ENCODE peak calls at places on chromosomes 4 and X, in five cellular contexts. R, N, Q, O and T are unnamed samples.

GRCh38 chr4:173121044-173121685 is 47.4 kb upstream of the GALNT7 start:
- DNase-seq in O (no peak), Q (no peak), R (peak; percentile 37), N (peak; percentile 36), T (peak; percentile 9)

GRCh38 chrX:37854148-37854547 is 6.8 kb upstream of the DYNLT3 start:
- DNase-seq in N (no peak), Q (no peak), O (no peak), R (no peak), T (no peak)

GRCh38 chr4:7759221-7759620 is 180.4 kb downstream of the AFAP1 start:
- DNase-seq in Q (no peak), O (no peak), R (no peak), N (no peak), T (no peak)

GRCh38 chr4:183504930-183505555 is at the start of gene ING2:
- DNase-seq in N (no peak), R (peak; percentile 6), O (peak; percentile 74), Q (peak; percentile 54), T (no peak)

GRCh38 chrX:29872831-29873230 is 342.5 kb upstream of the MAGEB2 start:
- DNase-seq in O (no peak), R (no peak), Q (no peak), N (no peak), T (no peak)

GRCh38 chr4:157980158-157980557 is 192.7 kb downstream of the GASK1B start:
- DNase-seq in N (no peak), Q (no peak), R (no peak), O (no peak), T (no peak)

GRCh38 chr4:23114538-23114937 is 421.8 kb downstream of the GBA3 start:
- DNase-seq in Q (no peak), N (no peak), R (no peak), O (no peak), T (no peak)

GRCh38 chrX:88135735-88136134 is 611.3 kb upstream of the CPXCR1 start:
- DNase-seq in Q (no peak), R (no peak), O (no peak), N (no peak), T (no peak)

GRCh38 chrX:136546369-136546768 is 14.4 kb downstream of the VGLL1 start:
- DNase-seq in Q (no peak), N (no peak), O (no peak), R (no peak), T (no peak)

GRCh38 chr4:177356191-177356590 is 46.5 kb downstream of the NEIL3 start:
- DNase-seq in O (no peak), Q (no peak), N (no peak), R (no peak), T (no peak)

GRCh38 chr4:155967098-155967497 is 13.4 kb upstream of the CTSO start:
- DNase-seq in N (no peak), Q (no peak), R (peak; percentile 29), O (peak; percentile 51), T (no peak)

GRCh38 chr4:100240008-100240407 is 49.7 kb upstream of the DDIT4L start:
- DNase-seq in O (no peak), N (no peak), Q (no peak), R (peak; percentile 7), T (no peak)

GRCh38 chr4:122139139-122139538 is 13.0 kb upstream of the BLTP1 start:
- DNase-seq in N (no peak), O (no peak), Q (no peak), R (no peak), T (no peak)

GRCh38 chrX:20863649-20864048 is 510.6 kb upstream of the CNKSR2 start:
- DNase-seq in Q (no peak), R (no peak), N (no peak), O (no peak), T (no peak)

GRCh38 chrX:78555401-78555980 is 103.6 kb downstream of the RTL3 start:
- DNase-seq in R (no peak), Q (no peak), O (no peak), N (no peak), T (no peak)

GRCh38 chrX:72141372-72142004 is 9.8 kb upstream of the RTL5 start:
- DNase-seq in R (no peak), N (no peak), O (no peak), Q (no peak), T (no peak)

GRCh38 chr4:150010525-150011126 is 67.6 kb upstream of the DCLK2 start:
- DNase-seq in R (peak; percentile 71), Q (peak; percentile 15), N (no peak), O (peak; percentile 37), T (no peak)

GRCh38 chr4:83767017-83767541 is 231.2 kb downstream of the GPAT3 start:
- DNase-seq in Q (no peak), R (no peak), N (no peak), O (no peak), T (no peak)

GRCh38 chr4:38980903-38981676 is 51.1 kb downstream of the TMEM156 start:
- DNase-seq in N (no peak), O (peak; percentile 73), Q (no peak), R (peak; percentile 61), T (peak; percentile 55)

GRCh38 chr4:17814140-17814539 is 3.4 kb downstream of the NCAPG start:
- DNase-seq in O (no peak), Q (no peak), R (peak; percentile 48), N (no peak), T (no peak)

GRCh38 chr4:55947254-55947882 is 1.4 kb upstream of the CEP135 start:
- DNase-seq in N (no peak), Q (no peak), O (peak; percentile 7), R (peak; percentile 6), T (no peak)

GRCh38 chr4:113617195-113617594 is 144.3 kb downstream of the CAMK2D start:
- DNase-seq in Q (no peak), O (no peak), N (no peak), R (no peak), T (no peak)

GRCh38 chr4:6991771-6992557 is 51.2 kb upstream of the TADA2B start:
- DNase-seq in N (no peak), R (peak; percentile 73), O (peak; percentile 75), Q (peak; percentile 37), T (peak; percentile 67)

GRCh38 chr4:74161676-74162450 is 3.9 kb downstream of the MTHFD2L start:
- DNase-seq in N (no peak), Q (no peak), R (no peak), O (no peak), T (peak; percentile 4)

GRCh38 chrX:153459976-153460375 is 10.4 kb downstream of the HAUS7 start:
- DNase-seq in O (peak; percentile 50), Q (no peak), R (peak; percentile 50), N (no peak), T (peak; percentile 24)

GRCh38 chr4:20612313-20612712 is 87.9 kb upstream of the PACRGL start:
- DNase-seq in R (peak; percentile 47), O (no peak), N (no peak), Q (no peak), T (no peak)

GRCh38 chr4:3384771-3385701 is 56.7 kb upstream of the HGFAC start:
- DNase-seq in Q (no peak), N (peak; percentile 55), O (no peak), R (no peak), T (no peak)

GRCh38 chr4:102344520-102344954 is 745 bp downstream of the SLC39A8 start:
- DNase-seq in R (peak; percentile 45), N (peak; percentile 76), Q (peak; percentile 61), O (peak; percentile 35), T (no peak)

DNA sequence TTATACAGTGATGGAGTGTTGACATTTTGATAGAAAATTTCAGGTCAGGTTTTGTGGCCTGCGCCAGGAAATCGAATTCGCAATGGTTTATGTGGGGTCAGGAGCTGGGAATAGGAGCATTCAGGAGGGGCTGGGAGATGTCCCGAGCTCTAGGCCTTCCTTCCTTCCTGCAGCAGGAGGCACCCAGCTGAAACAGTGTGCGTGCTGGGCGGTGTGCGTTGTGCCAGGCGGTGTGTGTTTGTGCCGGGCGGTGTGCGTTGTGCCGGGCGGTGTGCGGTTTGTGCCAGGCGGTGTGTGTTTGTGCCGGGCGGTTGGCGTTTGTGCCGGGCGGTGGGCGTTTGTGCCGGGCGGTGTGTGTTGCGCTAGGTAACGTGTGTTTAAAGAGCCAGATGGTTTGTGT is 1.7 kb downstream of the UVSSA start:
- DNase-seq in O (no peak), R (no peak), Q (no peak), N (no peak), T (no peak)
- H3K4me3 ChIP-seq in O (no peak overlapping the region), R (no peak overlapping the region), Q (no peak overlapping the region), N (no peak overlapping the region), T (no peak overlapping the region)

GRCh38 chrX:22135994-22136684 is 104.0 kb downstream of the PHEX start:
- DNase-seq in O (peak; percentile 63), R (no peak), N (no peak), Q (no peak), T (no peak)

GRCh38 chrX:22135171-22135711 is 103.1 kb downstream of the PHEX start:
- DNase-seq in R (peak; percentile 20), O (peak; percentile 60), N (no peak), Q (no peak), T (no peak)

GRCh38 chrX:22141061-22141460 is 108.9 kb downstream of the PHEX start:
- DNase-seq in Q (no peak), R (no peak), N (no peak), O (no peak), T (no peak)

GRCh38 chrX:22134681-22135080 is 102.6 kb downstream of the PHEX start:
- DNase-seq in N (no peak), R (peak; percentile 70), Q (no peak), O (peak; percentile 62), T (peak; percentile 33)

DNA sequence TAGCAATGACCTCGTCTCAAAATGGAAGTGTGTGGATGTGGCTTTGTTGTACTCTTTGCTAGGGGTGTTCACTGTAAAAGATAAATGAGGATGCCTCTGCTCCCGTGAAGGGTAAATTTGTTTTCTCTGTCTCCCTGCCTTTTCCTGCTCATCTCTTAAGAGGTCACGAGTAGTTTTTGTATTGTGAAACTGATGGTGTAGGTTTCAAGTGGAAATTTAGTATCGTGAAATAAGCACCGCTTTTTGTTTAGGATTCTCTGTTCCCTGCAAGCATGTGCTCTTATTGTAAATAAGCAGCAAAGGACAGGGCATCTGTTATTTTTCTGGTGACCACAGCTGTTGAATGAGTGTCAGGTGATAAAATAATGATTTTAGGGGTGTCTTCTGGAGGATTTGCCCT is 104.6 kb downstream of the PHEX start:
- DNase-seq in Q (no peak), O (no peak), R (no peak), N (no peak), T (no peak)
- H3K4me3 ChIP-seq in Q (no peak overlapping the region), O (peak overlapping the region; percentile 5), R (no peak overlapping the region), N (no peak overlapping the region), T (no peak overlapping the region)

DNA sequence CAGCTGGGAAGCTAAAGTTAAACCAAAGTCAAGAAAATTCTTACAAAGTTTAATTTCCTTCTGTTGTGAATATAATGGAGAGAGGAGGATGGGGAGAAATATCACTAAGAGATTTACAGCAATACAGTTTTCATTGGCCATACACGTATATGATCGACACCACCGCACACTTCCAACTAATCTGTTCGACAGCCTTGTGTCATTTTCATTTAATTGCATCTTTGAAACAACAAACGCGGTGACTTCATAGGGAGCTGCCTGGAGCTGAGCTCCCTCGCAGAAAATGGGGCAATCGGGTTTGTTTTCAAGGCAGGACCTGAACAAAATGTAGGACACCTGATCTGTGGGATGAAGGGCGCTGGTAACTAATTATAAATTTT is 1.3 kb downstream of the PTPN13 start:
- DNase-seq in Q (peak; percentile 24), R (peak; percentile 33), N (no peak), O (peak; percentile 17), T (no peak)
- H3K4me3 ChIP-seq in Q (peak overlapping the region; percentile 85), R (peak overlapping the region; percentile 80), N (peak overlapping the region; percentile 47), O (peak overlapping the region; percentile 96), T (peak overlapping the region; percentile 88)

DNA sequence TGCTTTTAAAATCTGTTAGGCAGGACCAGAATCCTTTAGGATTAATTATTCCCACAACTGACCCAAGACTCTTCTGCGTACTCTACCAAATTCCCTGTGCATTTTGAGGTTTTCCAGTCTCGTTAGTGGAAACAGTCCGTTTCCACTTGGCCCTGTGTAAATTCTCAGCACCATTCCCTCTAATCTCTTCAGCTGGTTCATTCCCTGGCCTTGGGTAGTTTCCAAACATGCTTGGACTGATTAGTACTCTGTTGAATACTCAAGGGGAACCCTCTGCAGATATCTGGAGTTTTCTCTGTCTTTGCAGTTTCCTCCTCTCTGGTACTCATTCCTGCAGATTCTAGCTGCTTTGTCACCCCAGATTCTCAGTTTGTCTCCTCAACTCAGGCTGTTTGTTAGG is 80.4 kb downstream of the ZFX start:
- DNase-seq in Q (peak; percentile 16), O (no peak), R (no peak), N (no peak), T (no peak)
- H3K4me3 ChIP-seq in Q (no peak overlapping the region), O (no peak overlapping the region), R (no peak overlapping the region), N (no peak overlapping the region), T (no peak overlapping the region)